ENCODE peak calls at places on chromosomes 11 and 22, in ten cellular contexts. Q is uterus, A is H9, N is K562, B is natural killer cell, W is sigmoid colon, V is cardiac muscle cell, J is foreskin fibroblast, C is GM12865, M is activated B cell treated with CpG ODN at 0.5 μM for 24 hours. X is an unnamed sample.

GRCh38 chr11:9774591-9775392 is 110.9 kb downstream of the SWAP70 start:
- DNase-seq in Q (no peak), A (no peak), N (no peak), B (no peak), W (no peak), V (peak; percentile 78), J (peak; percentile 79), C (no peak), M (no peak), X (no peak)

GRCh38 chr11:2175659-2176058 is 4.0 kb upstream of the TH start:
- DNase-seq in Q (no peak), A (no peak), N (no peak), B (no peak), W (no peak), V (peak; percentile 29), J (peak; percentile 27), C (no peak), M (no peak), X (no peak)

GRCh38 chr11:64192429-64192828 is 6.5 kb downstream of the STIP1 start:
- DNase-seq in Q (no peak), A (no peak), N (no peak), B (no peak), W (no peak), V (no peak), J (no peak), C (no peak), M (no peak), X (no peak)

GRCh38 chr11:65888163-65888814 is at the start of gene FIBP:
- DNase-seq in Q (peak; percentile 98), A (peak; percentile 98), N (peak; percentile 98), B (peak; percentile 88), W (peak; percentile 99), V (peak; percentile 98), J (peak; percentile 98), C (peak; percentile 99), M (peak; percentile 91), X (peak; percentile 97)

GRCh38 chr11:40247023-40247422 is 1212.4 kb downstream of the LRRC4C start:
- DNase-seq in Q (no peak), A (no peak), N (no peak), B (no peak), W (no peak), V (no peak), J (no peak), C (no peak), M (no peak), X (no peak)

GRCh38 chr11:59944761-59945160 is 6.5 kb downstream of the OOSP1 start:
- DNase-seq in Q (no peak), A (no peak), N (no peak), B (no peak), W (no peak), V (no peak), J (no peak), C (no peak), M (no peak), X (no peak)

GRCh38 chr11:115918579-115918978 is 414.4 kb upstream of the CADM1 start:
- DNase-seq in Q (no peak), A (no peak), N (no peak), B (no peak), W (no peak), V (no peak), J (no peak), C (peak; percentile 51), M (no peak), X (no peak)

GRCh38 chr11:70885721-70886305 is 366.6 kb downstream of the SHANK2 start:
- DNase-seq in Q (no peak), A (no peak), N (no peak), B (no peak), W (no peak), V (peak; percentile 3), J (no peak), C (no peak), M (no peak), X (no peak)

GRCh38 chr22:45671783-45672563 is at the start of gene ATXN10:
- DNase-seq in Q (peak; percentile 68), A (peak; percentile 37), N (peak; percentile 73), B (peak; percentile 47), W (peak; percentile 78), V (peak; percentile 78), J (peak; percentile 57), C (peak; percentile 78), M (peak; percentile 66), X (peak; percentile 94)

GRCh38 chr11:16881074-16881709 is 133.0 kb downstream of the PLEKHA7 start:
- DNase-seq in Q (peak; percentile 32), A (no peak), N (peak; percentile 61), B (no peak), W (peak; percentile 70), V (peak; percentile 69), J (peak; percentile 18), C (peak; percentile 56), M (no peak), X (no peak)

GRCh38 chr11:61254403-61255025 is 13.5 kb downstream of the PGA5 start:
- DNase-seq in Q (peak; percentile 46), A (peak; percentile 86), N (peak; percentile 85), B (peak; percentile 46), W (no peak), V (peak; percentile 72), J (peak; percentile 33), C (peak; percentile 79), M (peak; percentile 49), X (no peak)

GRCh38 chr22:43985532-43985931 is 30.3 kb downstream of the SAMM50 start:
- DNase-seq in Q (no peak), A (no peak), N (peak; percentile 76), B (no peak), W (no peak), V (peak; percentile 16), J (no peak), C (no peak), M (no peak), X (no peak)

DNA sequence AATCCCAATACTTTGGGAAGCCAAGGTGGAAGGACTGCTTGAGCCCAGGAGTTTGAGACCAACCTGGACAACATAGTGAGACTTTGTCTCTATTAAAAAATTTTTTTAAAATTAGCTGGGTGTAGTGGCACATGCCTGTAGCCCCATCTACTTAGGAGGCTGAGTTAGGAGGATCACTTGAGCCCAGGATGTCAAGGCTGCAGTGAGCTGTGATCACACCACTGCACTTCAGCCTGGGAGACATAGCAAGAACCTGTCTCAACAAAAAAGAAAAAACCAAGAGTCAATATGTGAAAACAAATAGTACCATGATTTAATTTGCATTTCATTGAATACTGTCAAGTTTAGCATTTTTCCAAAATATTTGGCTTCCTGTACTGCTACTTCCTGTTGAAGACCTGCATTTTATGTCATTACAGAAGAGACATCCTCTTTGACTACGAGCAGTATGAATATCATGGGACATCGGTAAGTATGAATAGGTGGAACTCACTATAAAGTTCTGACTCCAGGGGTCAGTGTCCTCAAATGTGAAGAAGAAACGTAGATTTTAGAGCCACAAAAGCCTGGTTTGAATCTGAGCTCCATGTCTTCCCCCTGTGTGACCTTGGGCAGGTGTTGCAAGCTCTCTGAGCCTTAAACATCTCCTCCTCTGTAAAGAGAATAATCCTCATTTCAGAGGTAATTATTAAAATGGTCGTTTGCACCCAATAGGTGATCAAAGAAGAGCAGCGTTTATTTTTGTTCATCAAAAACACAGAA is 16.0 kb downstream of the CDC45 start:
- DNase-seq in Q (no peak), A (no peak), N (no peak), B (no peak), W (no peak), V (peak; percentile 45), J (peak; percentile 23), C (no peak), M (no peak), X (no peak)
- TF ChIP-seq CTCF in Q (no peak), A (peak; percentile 40), N (no peak), B (no peak), W (no peak), V (peak; percentile 14), J (peak; percentile 17), C (no peak), M (no peak), X (peak; percentile 70)

DNA sequence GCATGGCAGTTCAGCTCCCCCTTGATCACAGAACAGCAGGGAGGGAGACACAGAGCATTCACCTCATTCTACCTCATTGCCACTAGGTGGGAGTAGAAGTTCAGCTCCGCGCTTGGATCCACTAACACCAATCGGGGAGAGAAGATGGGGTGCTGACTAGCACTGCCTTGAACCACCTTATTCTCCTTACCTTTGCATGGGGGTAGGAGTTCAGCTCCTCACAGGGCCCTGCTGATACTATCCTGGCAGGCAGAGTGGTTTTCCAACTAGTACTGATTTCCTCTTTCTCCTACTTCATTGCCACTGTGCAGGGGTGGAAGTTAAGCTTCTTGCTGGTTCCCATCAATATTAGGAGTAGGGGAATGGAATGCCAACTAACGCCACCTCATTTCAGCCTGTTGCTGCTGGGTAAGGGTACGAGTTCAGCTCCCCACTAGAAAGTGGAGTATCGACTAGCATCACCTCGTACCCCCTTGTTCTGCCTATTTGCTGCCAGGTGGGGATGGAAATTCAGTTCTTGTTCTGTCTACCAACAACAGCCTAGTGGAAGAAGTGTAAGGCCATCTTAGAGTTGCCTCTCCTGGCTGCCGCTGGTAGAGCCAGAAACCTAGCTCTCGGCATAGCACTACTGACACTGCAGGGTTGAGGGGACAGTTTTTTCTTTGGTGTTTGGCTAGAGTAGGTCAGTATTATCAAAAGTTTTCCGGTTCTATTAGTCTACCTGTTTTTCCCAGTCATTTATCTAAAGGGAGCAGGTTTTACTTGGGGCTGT is 550.9 kb upstream of the CCDC90B start:
- DNase-seq in Q (peak; percentile 23), A (peak; percentile 79), N (peak; percentile 57), B (no peak), W (peak; percentile 73), V (peak; percentile 52), J (no peak), C (peak; percentile 65), M (no peak), X (no peak)
- TF ChIP-seq CTCF in Q (no peak), A (peak; percentile 88), N (peak; percentile 58), B (no peak), W (peak; percentile 28), V (peak; percentile 79), J (peak; percentile 78), C (peak; percentile 81), M (no peak), X (peak; percentile 82)

GRCh38 chr11:62787005-62787759 is at the start of gene TMEM179B:
- DNase-seq in Q (peak; percentile 96), A (peak; percentile 98), N (peak; percentile 95), B (peak; percentile 98), W (peak; percentile 99), V (peak; percentile 98), J (peak; percentile 96), C (peak; percentile 98), M (peak; percentile 87), X (peak; percentile 98)
- TF ChIP-seq CTCF in Q (peak; percentile 61), A (peak; percentile 49), N (peak; percentile 67), B (peak; percentile 57), W (no peak), V (peak; percentile 67), J (peak; percentile 67), C (peak; percentile 78), M (peak; percentile 66), X (peak; percentile 66)

DNA sequence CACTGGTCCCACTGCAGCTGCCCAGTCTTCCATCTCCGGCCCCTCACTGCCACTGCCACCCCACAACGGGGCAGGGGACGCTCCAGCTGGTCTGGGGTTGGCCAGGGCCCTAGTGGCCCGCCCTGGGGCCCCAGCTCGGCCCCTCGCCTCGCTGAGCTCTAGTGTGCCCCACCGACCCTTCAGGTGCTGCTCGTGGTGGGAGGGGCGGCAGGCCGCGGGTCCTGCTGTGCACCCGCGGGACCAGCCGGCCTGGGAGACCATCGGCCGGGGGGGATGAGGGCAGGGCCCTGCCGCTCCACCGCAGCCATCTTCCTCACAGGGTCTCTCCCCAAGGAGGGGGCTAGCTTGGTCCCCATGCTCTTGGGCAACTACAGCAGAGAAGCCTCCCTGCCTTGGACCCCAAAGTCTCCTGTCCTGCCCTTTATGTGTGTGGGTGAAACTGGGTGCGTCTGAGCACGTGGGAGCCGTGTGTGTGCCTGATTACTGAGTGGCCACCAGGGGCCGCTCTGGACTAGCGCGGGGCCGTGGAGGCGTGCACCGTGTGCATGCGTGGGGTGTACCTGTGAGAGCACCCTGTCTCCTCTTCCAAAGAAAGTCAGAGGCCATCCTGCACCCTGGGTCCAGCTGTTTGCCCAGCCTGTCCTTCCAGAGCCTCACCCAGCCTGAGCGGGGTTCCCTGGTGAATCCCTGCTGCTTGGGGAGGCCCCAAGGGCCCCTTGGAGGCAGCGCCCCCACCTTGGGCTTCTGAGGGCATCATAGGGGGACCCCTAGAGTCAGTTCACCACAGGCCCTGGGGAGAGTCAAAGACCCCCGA is 6.0 kb upstream of the ACR start:
- DNase-seq in Q (peak; percentile 27), A (no peak), N (peak; percentile 73), B (peak; percentile 10), W (no peak), V (peak; percentile 55), J (peak; percentile 32), C (peak; percentile 52), M (no peak), X (peak; percentile 59)
- TF ChIP-seq CTCF in Q (peak; percentile 56), A (peak; percentile 79), N (peak; percentile 88), B (no peak), W (peak; percentile 30), V (peak; percentile 90), J (peak; percentile 86), C (peak; percentile 82), M (no peak), X (peak; percentile 76)